ENCODE peak calls at places on chromosomes 5 and 9, in four cellular contexts. Z is K562, F is neuronal stem cell, J is GM23248. V is an unnamed sample.

GRCh38 chr9:22156586-22156985 is 147.5 kb upstream of the CDKN2B start:
- DNase-seq in Z (no peak), F (no peak), J (no peak), V (no peak)

GRCh38 chr9:131361202-131361833 is 32.6 kb upstream of the PRRC2B start:
- DNase-seq in Z (no peak), F (no peak), J (no peak), V (no peak)

GRCh38 chr5:133582971-133583370 is 29.4 kb downstream of the FSTL4 start:
- DNase-seq in Z (no peak), F (no peak), J (no peak), V (no peak)

GRCh38 chr9:84111726-84112125 is 131.1 kb downstream of the RMI1 start:
- DNase-seq in Z (no peak), F (no peak), J (peak; percentile 40), V (no peak)

GRCh38 chr9:36867672-36868471 is 166.2 kb downstream of the PAX5 start:
- DNase-seq in Z (no peak), F (no peak), J (no peak), V (no peak)

GRCh38 chr5:17216974-17217325 is 481 bp upstream of the BASP1 start:
- DNase-seq in Z (no peak), F (peak; percentile 71), J (peak; percentile 55), V (peak; percentile 86)

GRCh38 chr9:136051568-136052432 is 43.3 kb downstream of the NACC2 start:
- DNase-seq in Z (no peak), F (peak; percentile 53), J (peak; percentile 95), V (peak; percentile 76)

GRCh38 chr9:3200331-3200774 is 325.4 kb downstream of the RFX3 start:
- DNase-seq in Z (no peak), F (no peak), J (peak; percentile 90), V (no peak)

GRCh38 chr5:12110629-12111028 is 206.4 kb upstream of the CTNND2 start:
- DNase-seq in Z (no peak), F (no peak), J (no peak), V (no peak)

GRCh38 chr5:177366528-177367322 is 9.0 kb downstream of the RGS14 start:
- DNase-seq in Z (peak; percentile 98), F (peak; percentile 87), J (peak; percentile 92), V (peak; percentile 96)

GRCh38 chr9:128164332-128164885 is 4.3 kb downstream of the BBLN start:
- DNase-seq in Z (no peak), F (no peak), J (peak; percentile 28), V (no peak)

GRCh38 chr9:81387360-81387759 is 302.0 kb downstream of the TLE1 start:
- DNase-seq in Z (no peak), F (no peak), J (no peak), V (no peak)

GRCh38 chr9:79007701-79008483 is 563.9 kb upstream of the TLE4 start:
- DNase-seq in Z (no peak), F (no peak), J (no peak), V (no peak)

GRCh38 chr5:89418821-89419085 is 535.8 kb upstream of the MEF2C start:
- DNase-seq in Z (no peak), F (no peak), J (no peak), V (no peak)

GRCh38 chr9:7439355-7439978 is 360.1 kb downstream of the DMAC1 start:
- DNase-seq in Z (no peak), F (no peak), J (peak; percentile 31), V (no peak)

GRCh38 chr9:68999393-69000105 is 14.4 kb downstream of the PRKACG start:
- DNase-seq in Z (peak; percentile 77), F (peak; percentile 52), J (peak; percentile 78), V (peak; percentile 82)

GRCh38 chr5:25851301-25851700 is 1187.1 kb downstream of the CDH9 start:
- DNase-seq in Z (no peak), F (no peak), J (no peak), V (no peak)

GRCh38 chr5:178325311-178326053 is 92.9 kb upstream of the PHYKPL start:
- DNase-seq in Z (no peak), F (no peak), J (no peak), V (no peak)

GRCh38 chr5:150022163-150022540 is 21.6 kb downstream of the HMGXB3 start:
- DNase-seq in Z (no peak), F (no peak), J (peak; percentile 95), V (no peak)

GRCh38 chr9:37913480-37914153 is 9.7 kb upstream of the SLC25A51 start:
- DNase-seq in Z (peak; percentile 92), F (peak; percentile 90), J (peak; percentile 77), V (peak; percentile 94)

GRCh38 chr9:71363286-71363961 is 242.0 kb upstream of the TRPM3 start:
- DNase-seq in Z (no peak), F (no peak), J (peak; percentile 32), V (no peak)

GRCh38 chr5:10678236-10678635 is 82.8 kb downstream of the DAP start:
- DNase-seq in Z (no peak), F (no peak), J (peak; percentile 39), V (no peak)

GRCh38 chr5:68554566-68555279 is 339.2 kb downstream of the PIK3R1 start:
- DNase-seq in Z (peak; percentile 54), F (no peak), J (peak; percentile 95), V (peak; percentile 30)

GRCh38 chr9:37859043-37859442 is 44.9 kb downstream of the SLC25A51 start:
- DNase-seq in Z (peak; percentile 19), F (no peak), J (peak; percentile 32), V (no peak)

GRCh38 chr9:125909497-125909896 is 162.3 kb downstream of the PBX3 start:
- DNase-seq in Z (no peak), F (no peak), J (no peak), V (no peak)
- H3K4me2 ChIP-seq in Z (no peak overlapping the region), F (no peak overlapping the region), J (no peak overlapping the region), V (no peak overlapping the region)

DNA sequence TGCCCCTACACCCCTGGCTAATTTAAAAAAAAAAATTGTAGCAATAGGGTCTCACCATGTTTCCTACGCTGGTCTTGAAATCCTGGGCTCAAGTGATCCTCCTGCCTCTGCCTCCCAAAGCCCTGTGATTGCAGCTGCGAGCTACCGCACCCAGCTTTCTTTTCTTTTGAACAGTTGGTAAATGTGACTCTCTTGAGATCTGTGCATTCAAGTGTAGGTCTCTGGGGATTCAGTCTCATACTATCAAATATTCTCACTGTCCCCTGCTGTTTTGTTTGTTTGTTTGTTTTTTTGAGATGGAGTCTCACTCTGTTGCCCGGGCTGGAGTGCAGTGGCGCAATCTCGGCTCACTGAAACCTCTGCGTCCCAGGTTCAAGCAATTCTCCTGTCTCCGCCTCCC is 42.3 kb upstream of the CXXC5 start:
- DNase-seq in Z (no peak), F (no peak), J (no peak), V (no peak)
- H3K4me2 ChIP-seq in Z (no peak overlapping the region), F (no peak overlapping the region), J (no peak overlapping the region), V (no peak overlapping the region)

GRCh38 chr9:89387197-89387849 is 69.0 kb downstream of the SECISBP2 start:
- DNase-seq in Z (no peak), F (no peak), J (no peak), V (no peak)
- H3K4me2 ChIP-seq in Z (no peak overlapping the region), F (no peak overlapping the region), J (no peak overlapping the region), V (no peak overlapping the region)

GRCh38 chr9:112921549-112921948 is 30.9 kb upstream of the SLC46A2 start:
- DNase-seq in Z (peak; percentile 21), F (no peak), J (peak; percentile 78), V (peak; percentile 62)

DNA sequence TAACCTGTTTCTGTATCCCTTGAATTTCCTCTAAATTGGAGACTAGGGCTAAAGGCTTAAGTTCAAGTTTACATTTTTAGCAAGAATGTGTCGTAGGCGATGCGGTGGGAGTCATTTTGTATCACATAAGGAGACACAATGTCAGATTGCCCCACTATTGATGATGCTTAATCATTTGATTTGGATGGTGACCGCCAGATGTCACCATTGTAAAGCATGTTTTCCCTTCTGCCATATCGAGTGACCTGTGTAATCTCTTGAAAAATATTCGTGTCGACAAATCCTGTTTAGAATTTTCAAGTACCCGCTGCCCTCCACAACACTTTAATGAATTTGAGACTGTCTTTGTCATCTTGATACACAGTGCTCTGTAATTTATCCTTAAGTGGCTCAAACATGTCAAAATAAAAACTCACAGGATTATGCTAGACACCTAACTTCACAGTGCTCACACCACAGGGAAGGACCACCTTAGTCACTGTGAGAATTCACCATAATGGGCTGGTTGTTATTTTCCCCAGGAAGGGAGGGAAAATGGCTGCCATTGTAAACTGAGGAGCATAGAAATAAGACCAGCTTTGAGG is 34.5 kb upstream of the SLC46A2 start:
- DNase-seq in Z (peak; percentile 31), F (no peak), J (peak; percentile 50), V (peak; percentile 59)
- H3K4me2 ChIP-seq in Z (no peak overlapping the region), F (no peak overlapping the region), J (no peak overlapping the region), V (peak overlapping the region; percentile 34)

DNA sequence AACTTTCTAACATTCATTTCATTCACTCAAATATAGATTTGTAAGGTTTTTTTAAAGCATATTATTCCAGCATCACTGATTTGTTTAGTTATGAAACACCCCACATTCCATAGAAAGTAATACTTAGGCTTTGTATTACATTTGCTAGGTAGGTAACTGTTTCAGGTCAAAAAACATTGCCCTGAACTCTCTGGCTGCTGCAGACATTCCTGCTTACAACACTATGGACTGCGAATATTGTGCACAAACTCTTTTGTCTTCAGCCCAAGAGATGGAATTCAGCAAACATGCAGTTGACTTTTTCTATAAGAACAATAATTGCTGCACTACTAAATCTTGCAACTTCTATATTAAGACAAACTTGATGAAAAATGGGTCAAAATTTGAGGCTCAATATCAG is 301.0 kb downstream of the ARL15 start:
- DNase-seq in Z (no peak), F (no peak), J (no peak), V (peak; percentile 10)
- H3K4me2 ChIP-seq in Z (no peak overlapping the region), F (no peak overlapping the region), J (no peak overlapping the region), V (peak overlapping the region; percentile 63)

DNA sequence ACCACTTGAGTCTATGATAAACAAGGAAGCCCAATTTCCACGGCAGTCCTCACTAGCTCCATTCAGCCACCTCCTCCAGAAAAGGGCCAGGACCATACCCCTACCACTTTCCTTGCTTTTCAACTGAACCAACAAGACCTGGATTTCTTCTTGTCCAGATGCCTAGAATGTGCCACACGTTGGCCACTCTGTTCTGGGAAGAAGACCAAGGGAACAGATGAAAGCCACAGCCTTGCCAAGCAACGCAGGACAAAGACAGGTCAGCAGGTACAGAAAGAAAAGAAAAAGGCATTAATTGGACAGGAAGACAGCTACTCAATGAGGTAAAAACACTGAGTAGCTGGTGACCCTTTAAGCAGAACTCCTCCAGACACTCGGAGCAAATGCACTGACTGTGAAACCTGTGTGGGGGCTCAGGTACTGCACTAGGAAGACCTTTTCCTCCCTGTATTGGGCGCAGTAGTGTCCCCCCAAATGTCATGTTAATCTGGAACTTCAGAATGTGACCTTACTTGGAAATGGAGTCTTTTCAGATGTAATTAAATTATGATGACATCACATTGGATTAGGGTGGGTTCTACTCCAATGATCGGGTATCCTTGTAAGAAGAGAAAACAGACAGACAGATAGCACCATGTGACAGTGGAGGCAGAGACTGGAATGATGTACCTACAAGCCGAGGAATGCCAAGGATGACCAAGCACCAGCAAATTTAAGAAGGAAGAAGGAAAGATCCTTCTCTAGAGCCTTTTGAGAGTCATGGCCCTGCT is 2.0 kb downstream of the CCNJL start:
- DNase-seq in Z (no peak), F (no peak), J (no peak), V (no peak)
- H3K4me2 ChIP-seq in Z (no peak overlapping the region), F (no peak overlapping the region), J (no peak overlapping the region), V (peak overlapping the region; percentile 96)

GRCh38 chr9:93116049-93116961 is 17.7 kb downstream of the NINJ1 start:
- DNase-seq in Z (peak; percentile 45), F (no peak), J (peak; percentile 73), V (no peak)
- H3K4me2 ChIP-seq in Z (no peak overlapping the region), F (peak overlapping the region; percentile 11), J (no peak overlapping the region), V (no peak overlapping the region)

V was measured in neural progenitor cell.